ENCODE peak calls at places on chromosomes 3 and 15, in eight cellular contexts. D is A673, C is kidney epithelial cell, E is substantia nigra, X is neuronal stem cell, F is activated T-cell treated with anti-CD3 and anti-CD28 coated beads for 4 hours, G is AG20443, J is Calu3. L is an unnamed sample.

GRCh38 chr15:94269954-94270353 is 38.6 kb downstream of the MCTP2 start:
- DNase-seq in E (no peak), G (no peak), J (no peak), X (no peak), F (no peak), C (no peak), D (no peak), L (no peak)

GRCh38 chr3:119469378-119470189 is 821 bp downstream of the POGLUT1 start:
- DNase-seq in D (peak; percentile 35), X (no peak), C (no peak), G (peak; percentile 17), E (no peak), J (no peak), F (peak; percentile 18), L (peak; percentile 22)

GRCh38 chr3:143337387-143337786 is 217.8 kb downstream of the CHST2 start:
- DNase-seq in E (no peak), C (no peak), G (no peak), X (no peak), J (no peak), F (no peak), D (no peak), L (no peak)

GRCh38 chr3:62027231-62027630 is 346.1 kb downstream of the FEZF2 start:
- DNase-seq in E (no peak), D (no peak), C (no peak), J (no peak), X (no peak), F (no peak), G (no peak), L (no peak)

GRCh38 chr3:29716213-29716612 is 435.3 kb downstream of the RBMS3 start:
- DNase-seq in X (no peak), J (no peak), C (no peak), F (no peak), E (no peak), D (no peak), G (no peak), L (no peak)

GRCh38 chr3:159548675-159549335 is 439.8 kb upstream of the IL12A start:
- DNase-seq in F (no peak), X (no peak), C (no peak), E (no peak), J (no peak), G (peak; percentile 11), D (no peak), L (no peak)

GRCh38 chr3:6825527-6825926 is 35.4 kb upstream of the GRM7 start:
- DNase-seq in F (no peak), J (no peak), G (no peak), C (no peak), E (no peak), X (no peak), D (peak; percentile 42), L (no peak)

GRCh38 chr15:56045068-56045748 is 51.8 kb upstream of the NEDD4 start:
- DNase-seq in J (no peak), D (no peak), F (no peak), G (no peak), E (no peak), X (no peak), C (no peak), L (no peak)

GRCh38 chr3:185711255-185711870 is 113.5 kb downstream of the IGF2BP2 start:
- DNase-seq in G (peak; percentile 33), X (no peak), J (no peak), E (no peak), D (peak; percentile 63), F (no peak), C (no peak), L (no peak)